ENCODE peak calls at places on chromosomes 2 and 18, in four cellular contexts. B is cardiac muscle cell, X is BJ, J is fibroblast of lung. H is an unnamed sample.

GRCh38 chr2:9445089-9445488 is 21.6 kb downstream of the CPSF3 start:
- DNase-seq in J (no peak), B (no peak), X (no peak), H (no peak)

GRCh38 chr2:165007162-165007744 is 51.9 kb upstream of the SLC38A11 start:
- DNase-seq in J (no peak), X (no peak), B (no peak), H (no peak)

GRCh38 chr18:10215444-10215843 is 239.0 kb upstream of the APCDD1 start:
- DNase-seq in J (no peak), B (no peak), X (no peak), H (no peak)

GRCh38 chr2:71995067-71995665 is 152.5 kb downstream of the CYP26B1 start:
- DNase-seq in J (peak), B (no peak), X (no peak), H (no peak)

GRCh38 chr2:45170191-45170975 is 161.1 kb upstream of the SIX2 start:
- DNase-seq in J (no peak), X (no peak), B (peak), H (no peak)

GRCh38 chr2:118737690-118738089 is 109.8 kb downstream of the EN1 start:
- DNase-seq in B (no peak), X (no peak), J (no peak), H (no peak)

GRCh38 chr18:7512326-7512725 is 54.8 kb upstream of the PTPRM start:
- DNase-seq in J (peak), X (no peak), B (no peak), H (peak)

GRCh38 chr2:233419626-233420431 is 65.5 kb downstream of the DGKD start:
- DNase-seq in J (no peak), B (peak), X (no peak), H (no peak)

GRCh38 chr2:15943378-15943851 is 3.1 kb downstream of the MYCN start:
- DNase-seq in J (no peak), X (no peak), B (peak), H (no peak)

GRCh38 chr2:68971591-68972231 is 2.7 kb upstream of the GKN1 start:
- DNase-seq in B (no peak), X (peak), J (peak), H (peak)

GRCh38 chr2:68995911-68996310 is 17.1 kb upstream of the ANTXR1 start:
- DNase-seq in J (no peak), X (no peak), B (no peak), H (no peak)

GRCh38 chr2:12715878-12716249 is 872 bp upstream of the TRIB2 start:
- DNase-seq in B (peak), X (no peak), J (peak), H (peak)

GRCh38 chr2:19973471-19973870 is 16.4 kb downstream of the WDR35 start:
- DNase-seq in X (no peak), J (no peak), B (no peak), H (no peak)

GRCh38 chr2:70240599-70240998 is 7.8 kb downstream of the TIA1 start:
- DNase-seq in J (no peak), B (no peak), X (no peak), H (no peak)

GRCh38 chr2:23092831-23093230 is 292.1 kb upstream of the KLHL29 start:
- DNase-seq in X (no peak), J (no peak), B (peak), H (peak)

GRCh38 chr2:100802076-100802475 is 17.9 kb upstream of the NPAS2 start:
- DNase-seq in J (peak), B (no peak), X (no peak), H (no peak)

GRCh38 chr2:77521931-77522470 is at the start of gene LRRTM4:
- DNase-seq in J (peak), B (peak), X (no peak), H (no peak)

GRCh38 chr2:110153416-110153815 is 37.8 kb upstream of the MALL start:
- DNase-seq in B (no peak), X (no peak), J (peak), H (no peak)

GRCh38 chr2:189751080-189751658 is 11.4 kb downstream of the OSGEPL1 start:
- DNase-seq in J (peak), B (peak), X (no peak), H (peak)

GRCh38 chr2:174681983-174682577 is 82.2 kb downstream of the CHRNA1 start:
- DNase-seq in X (no peak), J (peak), B (peak), H (no peak)

GRCh38 chr2:67638146-67638545 is 241.0 kb downstream of the ETAA1 start:
- DNase-seq in B (no peak), X (no peak), J (no peak), H (no peak)

GRCh38 chr18:76518543-76519155 is 23.6 kb upstream of the ZNF516 start:
- DNase-seq in X (no peak), J (peak), B (peak), H (peak)

GRCh38 chr2:172084734-172085459 is 410 bp upstream of the DLX1 start:
- DNase-seq in X (peak), B (peak), J (peak), H (peak)

GRCh38 chr2:11652555-11652954 is 17.4 kb downstream of the NTSR2 start:
- DNase-seq in J (peak), X (no peak), B (no peak), H (peak)

GRCh38 chr18:48409591-48410094 is 460 bp upstream of the ZBTB7C start:
- DNase-seq in B (peak), X (no peak), J (peak), H (peak)

GRCh38 chr2:75528221-75528977 is 32.3 kb downstream of the EVA1A start:
- DNase-seq in J (no peak), X (no peak), B (no peak), H (peak)

GRCh38 chr2:8677646-8678592 is 3.9 kb upstream of the ID2 start:
- DNase-seq in B (peak), X (no peak), J (peak), H (peak)

GRCh38 chr2:215531284-215531683 is 95.4 kb upstream of the FN1 start:
- DNase-seq in X (no peak), J (peak), B (no peak), H (peak)

GRCh38 chr2:96207778-96208143 is 866 bp downstream of the STARD7 start:
- DNase-seq in J (no peak), B (no peak), X (no peak), H (no peak)

GRCh38 chr2:53314718-53315117 is 452.9 kb upstream of the CHAC2 start:
- DNase-seq in J (peak), X (no peak), B (no peak), H (no peak)

GRCh38 chr2:63484901-63485300 is 103.4 kb downstream of the WDPCP start:
- DNase-seq in X (no peak), B (no peak), J (no peak), H (no peak)

GRCh38 chr2:8636691-8637636 is 44.9 kb upstream of the ID2 start:
- DNase-seq in X (no peak), J (peak), B (peak), H (peak)

GRCh38 chr18:63253428-63254372 is 65.9 kb downstream of the BCL2 start:
- DNase-seq in X (no peak), B (no peak), J (peak), H (peak)

GRCh38 chr2:28904295-28904694 is 9.8 kb downstream of the WDR43 start:
- DNase-seq in J (peak), X (no peak), B (no peak), H (peak)

GRCh38 chr2:224284134-224284946 is 117.6 kb downstream of the FAM124B start:
- DNase-seq in X (no peak), B (peak), J (no peak), H (peak)

GRCh38 chr18:39698436-39698835 is 2132.8 kb upstream of the CELF4 start:
- DNase-seq in J (no peak), B (no peak), X (no peak), H (no peak)

DNA sequence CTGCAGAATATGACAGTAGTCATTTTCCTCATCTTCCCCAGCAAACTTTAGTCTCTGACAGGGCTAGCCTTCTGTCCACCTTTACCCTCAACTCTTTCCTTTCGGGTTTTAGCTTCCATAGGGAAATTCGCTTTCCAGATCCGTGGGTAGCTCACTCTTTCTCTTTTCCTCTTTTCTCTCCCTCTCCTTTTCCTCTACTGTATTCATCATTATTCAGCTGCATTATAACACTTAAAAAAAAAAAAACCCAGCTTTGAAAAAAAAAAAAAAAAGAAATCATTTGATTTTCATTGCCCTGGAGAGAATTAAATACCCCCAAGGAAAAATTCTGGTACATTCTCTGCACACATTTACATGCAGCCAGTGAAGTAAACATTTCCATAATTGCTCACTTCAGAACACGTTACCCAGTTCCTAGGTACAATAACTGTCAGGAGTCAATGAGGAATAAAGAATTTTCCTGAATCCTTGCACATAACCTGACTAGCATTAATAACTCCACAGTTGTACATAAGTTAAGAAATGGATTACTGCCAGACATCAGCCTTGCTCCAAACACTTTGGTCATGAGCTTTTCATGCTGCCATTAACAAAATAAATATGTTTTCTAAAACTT is 63.5 kb downstream of the ZNF521 start:
- DNase-seq in B (no peak), J (no peak), X (no peak), H (no peak)
- H3K4me3 ChIP-seq in B (no peak), J (no peak), X (no peak), H (no peak)

GRCh38 chr2:217856159-217856558 is 146.6 kb downstream of the TNS1 start:
- DNase-seq in J (no peak), B (no peak), X (no peak), H (no peak)

GRCh38 chr2:217856871-217857270 is 145.9 kb downstream of the TNS1 start:
- DNase-seq in X (no peak), B (no peak), J (no peak), H (no peak)

GRCh38 chr2:217858519-217859466 is 144.0 kb downstream of the TNS1 start:
- DNase-seq in J (peak), X (peak), B (peak), H (peak)

GRCh38 chr2:217859926-217860325 is 142.9 kb downstream of the TNS1 start:
- DNase-seq in X (no peak), J (no peak), B (no peak), H (no peak)

GRCh38 chr2:217857624-217858506 is 144.9 kb downstream of the TNS1 start:
- DNase-seq in B (no peak), X (no peak), J (no peak), H (no peak)
- H3K4me3 ChIP-seq in B (peak), X (no peak), J (peak), H (no peak)

DNA sequence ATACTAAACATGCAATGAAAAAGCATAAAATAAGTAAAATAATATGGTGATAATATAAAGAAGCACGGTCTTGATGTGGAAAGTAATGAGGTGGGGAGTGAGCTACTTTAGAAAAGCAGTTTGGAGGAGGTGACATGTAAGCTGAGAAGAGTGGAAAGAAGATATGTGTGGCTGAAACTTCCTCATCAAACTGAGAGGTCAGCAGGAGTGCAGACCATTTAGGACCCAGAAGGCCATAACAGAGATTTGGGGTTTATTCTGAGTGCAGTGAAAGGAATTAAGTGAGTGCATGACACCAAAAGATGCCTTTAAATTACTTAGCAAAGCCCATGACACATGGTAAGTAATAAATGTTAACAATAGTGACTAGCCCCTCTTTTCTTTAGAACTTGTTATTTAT is 24.4 kb upstream of the TMEM182 start:
- DNase-seq in B (no peak), X (no peak), J (no peak), H (no peak)
- H3K4me3 ChIP-seq in B (peak), X (no peak), J (peak), H (peak)

DNA sequence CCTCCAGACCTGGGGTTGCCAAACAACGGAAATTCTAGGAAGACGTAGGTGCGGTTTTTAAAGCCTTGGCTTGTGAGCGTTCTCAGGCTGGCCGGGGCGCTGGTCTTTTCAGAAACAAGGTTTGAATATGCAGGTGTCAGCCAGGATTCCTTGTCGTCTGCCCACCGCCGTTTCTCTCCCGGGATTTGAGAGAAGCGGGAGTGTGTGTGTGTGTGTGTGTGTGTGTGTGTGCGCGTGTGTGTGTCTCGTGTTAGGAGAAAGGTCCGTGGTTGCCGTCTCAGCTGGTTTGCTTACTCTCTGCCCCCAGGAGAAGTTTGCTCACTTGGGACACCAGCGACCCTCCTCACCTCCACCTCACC is 1.0 kb upstream of the ONECUT2 start:
- DNase-seq in B (no peak), J (no peak), X (no peak), H (no peak)
- H3K4me3 ChIP-seq in B (peak), J (no peak), X (no peak), H (no peak)

GRCh38 chr2:239687441-239687840 is 286.6 kb upstream of the HDAC4 start:
- DNase-seq in X (no peak), B (no peak), J (no peak), H (no peak)
- H3K4me3 ChIP-seq in X (no peak), B (no peak), J (no peak), H (no peak)

H was measured in foreskin fibroblast.